ENCODE peak calls at places on chromosomes 7 and 10, in five cellular contexts. B, T, Y, S and I are unnamed samples.

GRCh38 chr7:71777278-71777677 is 634.9 kb downstream of the CALN1 start:
- DNase-seq in Y (no peak), B (no peak), T (no peak), S (no peak), I (no peak)

GRCh38 chr10:112246-112645 is 23.0 kb upstream of the ZMYND11 start:
- DNase-seq in T (no peak), B (no peak), Y (no peak), S (no peak), I (no peak)

GRCh38 chr10:34089294-34089693 is 725.8 kb downstream of the PARD3 start:
- DNase-seq in B (no peak), S (no peak), T (no peak), Y (no peak), I (no peak)

GRCh38 chr10:118875087-118875486 is 120.3 kb upstream of the CACUL1 start:
- DNase-seq in T (no peak), S (no peak), B (no peak), Y (no peak), I (no peak)

GRCh38 chr10:43395571-43396060 is 13.4 kb downstream of the HNRNPF start:
- DNase-seq in T (peak; percentile 67), S (no peak), Y (no peak), B (no peak), I (no peak)

GRCh38 chr10:78173360-78174020 is 139.8 kb downstream of the RPS24 start:
- DNase-seq in S (peak; percentile 72), T (no peak), Y (no peak), B (no peak), I (no peak)

GRCh38 chr10:6986927-6987326 is 406.9 kb upstream of the PRKCQ start:
- DNase-seq in S (no peak), T (no peak), Y (no peak), B (no peak), I (no peak)

GRCh38 chr10:103367379-103367781 is 396 bp upstream of the TAF5 start:
- DNase-seq in T (peak; percentile 58), B (no peak), Y (no peak), S (no peak), I (no peak)

GRCh38 chr10:71084061-71084817 is 128.1 kb upstream of the UNC5B start:
- DNase-seq in T (peak; percentile 37), S (no peak), B (no peak), Y (no peak), I (no peak)

GRCh38 chr7:42174391-42174848 is 62.6 kb downstream of the GLI3 start:
- DNase-seq in Y (no peak), T (no peak), B (no peak), S (no peak), I (no peak)

GRCh38 chr10:25522946-25523608 is 348.3 kb downstream of the GPR158 start:
- DNase-seq in T (no peak), S (no peak), B (peak; percentile 12), Y (no peak), I (no peak)

GRCh38 chr10:122163182-122164027 is 107.7 kb upstream of the BTBD16 start:
- DNase-seq in Y (peak; percentile 62), S (no peak), B (peak; percentile 89), T (no peak), I (no peak)

GRCh38 chr10:111319866-111320265 is 243.0 kb downstream of the ADRA2A start:
- DNase-seq in T (no peak), Y (no peak), S (no peak), B (no peak), I (no peak)

GRCh38 chr7:4067476-4067760 is 614.7 kb upstream of the FOXK1 start:
- DNase-seq in Y (no peak), S (no peak), T (no peak), B (no peak), I (no peak)

GRCh38 chr7:116400526-116400925 is 99.0 kb upstream of the CAV2 start:
- DNase-seq in B (no peak), S (no peak), T (no peak), Y (no peak), I (no peak)

GRCh38 chr7:129553861-129554530 is 51.7 kb downstream of the SMKR1 start:
- DNase-seq in Y (no peak), B (peak; percentile 96), S (no peak), T (peak; percentile 49), I (no peak)

GRCh38 chr7:128115821-128116723 is 84.8 kb upstream of the LRRC4 start:
- DNase-seq in B (no peak), T (peak; percentile 40), Y (no peak), S (no peak), I (no peak)

GRCh38 chr10:35335133-35335532 is 1.2 kb upstream of the CCNY start:
- DNase-seq in B (no peak), Y (no peak), S (no peak), T (no peak), I (no peak)

GRCh38 chr7:117053407-117053806 is 100.1 kb downstream of the ST7 start:
- DNase-seq in Y (no peak), T (no peak), S (no peak), B (no peak), I (no peak)

GRCh38 chr7:6649241-6649961 is 12.3 kb downstream of the ZNF316 start:
- DNase-seq in Y (peak; percentile 40), T (no peak), B (no peak), S (peak; percentile 36), I (no peak)

GRCh38 chr7:30062587-30062986 is 34.4 kb downstream of the PLEKHA8 start:
- DNase-seq in T (no peak), Y (no peak), B (no peak), S (no peak), I (no peak)

GRCh38 chr10:86364551-86365345 is 1.8 kb downstream of the GRID1 start:
- DNase-seq in S (no peak), Y (peak; percentile 36), T (peak; percentile 42), B (no peak), I (no peak)

GRCh38 chr7:108090791-108091460 is 39.2 kb downstream of the LAMB4 start:
- DNase-seq in Y (no peak), T (no peak), S (no peak), B (no peak), I (no peak)

GRCh38 chr7:80450621-80451308 is 61.1 kb downstream of the GNAT3 start:
- DNase-seq in T (no peak), B (no peak), S (no peak), Y (no peak), I (no peak)

GRCh38 chr7:120272896-120273475 is at the start of gene KCND2:
- DNase-seq in T (no peak), B (no peak), Y (peak; percentile 47), S (no peak), I (no peak)

GRCh38 chr7:47404005-47404404 is 177.9 kb downstream of the TNS3 start:
- DNase-seq in Y (no peak), T (no peak), S (no peak), B (no peak), I (peak; percentile 1)

GRCh38 chr10:50250058-50250854 is 1.1 kb downstream of the ASAH2 start:
- DNase-seq in Y (no peak), B (no peak), S (no peak), T (no peak), I (no peak)
- H3K27ac ChIP-seq in Y (no peak overlapping the region), B (no peak overlapping the region), S (no peak overlapping the region), T (peak overlapping the region; percentile 23), I (no peak overlapping the region)

GRCh38 chr7:5636914-5637313 is 144.5 kb downstream of the RNF216 start:
- DNase-seq in B (peak; percentile 94), Y (peak; percentile 86), T (no peak), S (no peak), I (peak; percentile 40)

GRCh38 chr7:5637415-5637814 is 144.0 kb downstream of the RNF216 start:
- DNase-seq in T (no peak), Y (no peak), B (no peak), S (no peak), I (no peak)

GRCh38 chr7:5635461-5636445 is 145.7 kb downstream of the RNF216 start:
- DNase-seq in Y (no peak), S (no peak), B (no peak), T (no peak), I (no peak)

GRCh38 chr7:5634107-5634950 is 147.1 kb downstream of the RNF216 start:
- DNase-seq in T (peak; percentile 59), S (no peak), B (peak; percentile 99), Y (peak; percentile 89), I (peak; percentile 59)

GRCh38 chr7:5636446-5636835 is 145.0 kb downstream of the RNF216 start:
- DNase-seq in B (peak; percentile 92), Y (no peak), T (no peak), S (no peak), I (no peak)
- H3K4me3 ChIP-seq in B (peak overlapping the region; percentile 29), Y (no peak overlapping the region), T (no peak overlapping the region), S (no peak overlapping the region), I (no peak overlapping the region)

GRCh38 chr10:52215745-52216361 is 98.2 kb upstream of the DKK1 start:
- DNase-seq in B (peak; percentile 31), S (no peak), Y (no peak), T (peak; percentile 66), I (peak; percentile 22)

GRCh38 chr10:52210161-52210560 is 103.9 kb upstream of the DKK1 start:
- DNase-seq in B (no peak), S (no peak), Y (no peak), T (no peak), I (no peak)

GRCh38 chr10:52212062-52212461 is 102.0 kb upstream of the DKK1 start:
- DNase-seq in Y (no peak), T (peak; percentile 52), S (no peak), B (no peak), I (peak; percentile 32)

GRCh38 chr10:52213511-52213831 is 100.6 kb upstream of the DKK1 start:
- DNase-seq in S (no peak), Y (no peak), B (peak; percentile 9), T (peak; percentile 56), I (peak; percentile 29)

GRCh38 chr10:52212802-52213510 is 101.1 kb upstream of the DKK1 start:
- DNase-seq in S (no peak), Y (no peak), B (no peak), T (no peak), I (no peak)
- H3K27ac ChIP-seq in S (no peak overlapping the region), Y (no peak overlapping the region), B (no peak overlapping the region), T (peak overlapping the region; percentile 12), I (peak overlapping the region; percentile 76)

DNA sequence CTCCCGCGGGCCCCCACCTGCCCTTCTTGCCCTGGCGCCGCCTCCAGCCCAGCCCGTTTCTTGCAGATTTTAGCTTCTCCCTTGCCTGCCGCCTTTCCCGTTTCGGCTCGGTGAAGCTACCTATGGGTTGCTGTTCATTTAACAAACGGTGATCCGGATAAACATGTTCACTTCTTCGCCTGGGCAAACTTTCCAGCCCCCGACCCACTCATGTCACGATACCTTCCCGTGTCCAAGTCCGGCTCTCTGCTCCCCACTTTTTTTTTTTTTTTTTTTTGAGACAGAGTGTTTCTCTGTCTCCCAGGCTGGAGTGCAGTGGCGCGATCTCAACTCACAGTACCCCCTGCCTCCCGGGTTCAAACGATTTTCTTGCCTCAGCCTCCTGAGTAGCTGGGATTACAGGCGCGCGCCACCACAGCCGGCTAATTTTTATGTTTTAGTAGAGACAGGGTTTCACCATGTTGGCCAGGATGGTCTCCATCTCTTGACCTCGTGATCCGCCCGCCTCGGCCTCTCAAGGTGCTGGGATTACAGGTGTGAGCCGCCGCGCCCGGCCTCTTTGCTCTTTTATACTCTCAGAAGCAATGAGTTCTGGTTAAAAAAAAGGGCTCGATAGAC is 959 bp upstream of the ZNF438 start:
- DNase-seq in T (peak; percentile 52), S (peak; percentile 55), Y (no peak), B (no peak), I (peak; percentile 33)
- H3K4me3 ChIP-seq in T (peak overlapping the region; percentile 75), S (peak overlapping the region; percentile 70), Y (peak overlapping the region; percentile 51), B (peak overlapping the region; percentile 67), I (peak overlapping the region; percentile 61)

GRCh38 chr7:90858546-90858945 is 262.4 kb downstream of the CDK14 start:
- DNase-seq in Y (no peak), T (no peak), S (no peak), B (no peak), I (no peak)
- H3K27ac ChIP-seq in Y (no peak overlapping the region), T (no peak overlapping the region), S (no peak overlapping the region), B (no peak overlapping the region), I (no peak overlapping the region)